ENCODE peak calls at places on chromosomes 13 and 19, in four cellular contexts. One of them, this sample, is unnamed.

GRCh38 chr19:52007436-52007804 is 591 bp downstream of the ZNF615 start:
- DNase-seq in CD8-positive, alpha-beta memory T cell: no peak
- DNase-seq in thoracic aorta: no peak
- DNase-seq in ascending aorta: no peak
- DNase-seq in this sample: peak

GRCh38 chr13:70171151-70171550 is 62.9 kb upstream of the KLHL1 start:
- DNase-seq in thoracic aorta: no peak
- DNase-seq in CD8-positive, alpha-beta memory T cell: no peak
- DNase-seq in ascending aorta: no peak
- DNase-seq in this sample: no peak

GRCh38 chr19:38792250-38793111 is 3.5 kb downstream of the LGALS7B start:
- DNase-seq in thoracic aorta: no peak
- DNase-seq in CD8-positive, alpha-beta memory T cell: no peak
- DNase-seq in ascending aorta: no peak
- DNase-seq in this sample: no peak

GRCh38 chr19:29527500-29528328 is 1.9 kb downstream of the VSTM2B start:
- DNase-seq in ascending aorta: no peak
- DNase-seq in CD8-positive, alpha-beta memory T cell: no peak
- DNase-seq in thoracic aorta: no peak
- DNase-seq in this sample: peak

GRCh38 chr13:68608147-68608546 is 1378.0 kb upstream of the PCDH9 start:
- DNase-seq in ascending aorta: no peak
- DNase-seq in CD8-positive, alpha-beta memory T cell: no peak
- DNase-seq in thoracic aorta: no peak
- DNase-seq in this sample: no peak

GRCh38 chr13:48532146-48532472 is 771 bp downstream of the RCBTB2 start:
- DNase-seq in CD8-positive, alpha-beta memory T cell: no peak
- DNase-seq in ascending aorta: no peak
- DNase-seq in thoracic aorta: no peak
- DNase-seq in this sample: no peak

GRCh38 chr13:31048521-31048920 is 113.2 kb downstream of the HSPH1 start:
- DNase-seq in ascending aorta: no peak
- DNase-seq in CD8-positive, alpha-beta memory T cell: no peak
- DNase-seq in thoracic aorta: no peak
- DNase-seq in this sample: no peak

GRCh38 chr13:32383836-32384618 is 43.9 kb downstream of the N4BP2L1 start:
- DNase-seq in ascending aorta: no peak
- DNase-seq in thoracic aorta: no peak
- DNase-seq in CD8-positive, alpha-beta memory T cell: no peak
- DNase-seq in this sample: no peak

GRCh38 chr19:2164020-2164988 is 571 bp downstream of the DOT1L start:
- DNase-seq in thoracic aorta: no peak
- DNase-seq in CD8-positive, alpha-beta memory T cell: no peak
- DNase-seq in ascending aorta: no peak
- DNase-seq in this sample: no peak

GRCh38 chr13:113952151-113952982 is 21.5 kb downstream of the C13orf46 start:
- DNase-seq in thoracic aorta: no peak
- DNase-seq in CD8-positive, alpha-beta memory T cell: no peak
- DNase-seq in ascending aorta: no peak
- DNase-seq in this sample: no peak

GRCh38 chr19:39038098-39038497 is 5.7 kb upstream of the FBXO27 start:
- DNase-seq in ascending aorta: no peak
- DNase-seq in thoracic aorta: no peak
- DNase-seq in CD8-positive, alpha-beta memory T cell: no peak
- DNase-seq in this sample: peak

GRCh38 chr13:102039264-102039663 is 362.6 kb downstream of the FGF14 start:
- DNase-seq in CD8-positive, alpha-beta memory T cell: no peak
- DNase-seq in ascending aorta: no peak
- DNase-seq in thoracic aorta: no peak
- DNase-seq in this sample: no peak

GRCh38 chr13:46100191-46100877 is 4.5 kb downstream of the CPB2 start:
- DNase-seq in CD8-positive, alpha-beta memory T cell: no peak
- DNase-seq in thoracic aorta: no peak
- DNase-seq in ascending aorta: no peak
- DNase-seq in this sample: no peak

GRCh38 chr13:25846227-25846984 is 205.4 kb downstream of the SHISA2 start:
- DNase-seq in CD8-positive, alpha-beta memory T cell: no peak
- DNase-seq in thoracic aorta: no peak
- DNase-seq in ascending aorta: no peak
- DNase-seq in this sample: no peak

GRCh38 chr19:17370026-17370587 is 7.0 kb downstream of the PLVAP start:
- DNase-seq in ascending aorta: no peak
- DNase-seq in thoracic aorta: no peak
- DNase-seq in CD8-positive, alpha-beta memory T cell: no peak
- DNase-seq in this sample: no peak

GRCh38 chr13:23377603-23378002 is 55.9 kb downstream of the SACS start:
- DNase-seq in CD8-positive, alpha-beta memory T cell: no peak
- DNase-seq in ascending aorta: no peak
- DNase-seq in thoracic aorta: no peak
- DNase-seq in this sample: no peak

GRCh38 chr13:107518292-107518691 is 697.0 kb downstream of the LIG4 start:
- DNase-seq in CD8-positive, alpha-beta memory T cell: no peak
- DNase-seq in thoracic aorta: no peak
- DNase-seq in ascending aorta: no peak
- DNase-seq in this sample: no peak

GRCh38 chr13:97879646-97880297 is 73.7 kb upstream of the IPO5 start:
- DNase-seq in ascending aorta: no peak
- DNase-seq in CD8-positive, alpha-beta memory T cell: no peak
- DNase-seq in thoracic aorta: no peak
- DNase-seq in this sample: peak

GRCh38 chr13:26342898-26343297 is 89.0 kb downstream of the CDK8 start:
- DNase-seq in thoracic aorta: no peak
- DNase-seq in ascending aorta: no peak
- DNase-seq in CD8-positive, alpha-beta memory T cell: no peak
- DNase-seq in this sample: no peak

GRCh38 chr19:35738887-35739229 is 3.4 kb downstream of the IGFLR1 start:
- DNase-seq in CD8-positive, alpha-beta memory T cell: no peak
- DNase-seq in ascending aorta: no peak
- DNase-seq in thoracic aorta: no peak
- DNase-seq in this sample: no peak

GRCh38 chr19:55675661-55676354 is 782 bp downstream of the EPN1 start:
- DNase-seq in ascending aorta: no peak
- DNase-seq in thoracic aorta: no peak
- DNase-seq in CD8-positive, alpha-beta memory T cell: no peak
- DNase-seq in this sample: no peak

GRCh38 chr19:17950310-17951150 is 16.4 kb upstream of the KCNN1 start:
- DNase-seq in ascending aorta: no peak
- DNase-seq in thoracic aorta: no peak
- DNase-seq in CD8-positive, alpha-beta memory T cell: peak
- DNase-seq in this sample: no peak

GRCh38 chr19:45506246-45506990 is 861 bp upstream of the VASP start:
- DNase-seq in ascending aorta: peak
- DNase-seq in CD8-positive, alpha-beta memory T cell: peak
- DNase-seq in thoracic aorta: peak
- DNase-seq in this sample: peak

GRCh38 chr19:19674315-19674714 is 5.7 kb downstream of the ZNF101 start:
- DNase-seq in CD8-positive, alpha-beta memory T cell: no peak
- DNase-seq in thoracic aorta: no peak
- DNase-seq in ascending aorta: no peak
- DNase-seq in this sample: no peak

GRCh38 chr13:33260168-33261098 is 25.1 kb downstream of the STARD13 start:
- DNase-seq in CD8-positive, alpha-beta memory T cell: no peak
- DNase-seq in ascending aorta: no peak
- DNase-seq in thoracic aorta: no peak
- DNase-seq in this sample: no peak

GRCh38 chr13:110070511-110071120 is 236.3 kb downstream of the COL4A1 start:
- DNase-seq in thoracic aorta: no peak
- DNase-seq in ascending aorta: no peak
- DNase-seq in CD8-positive, alpha-beta memory T cell: no peak
- DNase-seq in this sample: no peak

GRCh38 chr13:21242236-21242635 is 65.8 kb downstream of the MRPL57 start:
- DNase-seq in ascending aorta: no peak
- DNase-seq in thoracic aorta: no peak
- DNase-seq in CD8-positive, alpha-beta memory T cell: no peak
- DNase-seq in this sample: no peak

GRCh38 chr13:27523345-27524073 is 73.1 kb upstream of the MTIF3 start:
- DNase-seq in thoracic aorta: no peak
- DNase-seq in ascending aorta: no peak
- DNase-seq in CD8-positive, alpha-beta memory T cell: no peak
- DNase-seq in this sample: no peak

GRCh38 chr13:79637086-79637763 is 156.3 kb downstream of the NDFIP2 start:
- DNase-seq in CD8-positive, alpha-beta memory T cell: no peak
- DNase-seq in ascending aorta: no peak
- DNase-seq in thoracic aorta: no peak
- DNase-seq in this sample: no peak

GRCh38 chr19:15430526-15431120 is 11.8 kb upstream of the AKAP8L start:
- DNase-seq in CD8-positive, alpha-beta memory T cell: no peak
- DNase-seq in ascending aorta: no peak
- DNase-seq in thoracic aorta: no peak
- DNase-seq in this sample: no peak

GRCh38 chr13:63948045-63948444 is 2532.4 kb upstream of the PCDH20 start:
- DNase-seq in thoracic aorta: no peak
- DNase-seq in CD8-positive, alpha-beta memory T cell: no peak
- DNase-seq in ascending aorta: no peak
- DNase-seq in this sample: peak

GRCh38 chr13:47621931-47622330 is 379.1 kb downstream of the SUCLA2 start:
- DNase-seq in thoracic aorta: no peak
- DNase-seq in ascending aorta: no peak
- DNase-seq in CD8-positive, alpha-beta memory T cell: no peak
- DNase-seq in this sample: no peak

GRCh38 chr19:53961523-53962345 is 1.0 kb upstream of the CACNG8 start:
- DNase-seq in CD8-positive, alpha-beta memory T cell: no peak
- DNase-seq in thoracic aorta: no peak
- DNase-seq in ascending aorta: no peak
- DNase-seq in this sample: no peak

GRCh38 chr19:53962887-53963435 is at the start of gene CACNG8:
- DNase-seq in CD8-positive, alpha-beta memory T cell: no peak
- DNase-seq in ascending aorta: no peak
- DNase-seq in thoracic aorta: no peak
- DNase-seq in this sample: no peak

GRCh38 chr19:53966931-53967330 is 4.2 kb downstream of the CACNG8 start:
- DNase-seq in CD8-positive, alpha-beta memory T cell: no peak
- DNase-seq in ascending aorta: no peak
- DNase-seq in thoracic aorta: no peak
- DNase-seq in this sample: no peak

GRCh38 chr19:53960886-53961285 is 1.9 kb upstream of the CACNG8 start:
- DNase-seq in thoracic aorta: no peak
- DNase-seq in CD8-positive, alpha-beta memory T cell: no peak
- DNase-seq in ascending aorta: no peak
- DNase-seq in this sample: no peak

DNA sequence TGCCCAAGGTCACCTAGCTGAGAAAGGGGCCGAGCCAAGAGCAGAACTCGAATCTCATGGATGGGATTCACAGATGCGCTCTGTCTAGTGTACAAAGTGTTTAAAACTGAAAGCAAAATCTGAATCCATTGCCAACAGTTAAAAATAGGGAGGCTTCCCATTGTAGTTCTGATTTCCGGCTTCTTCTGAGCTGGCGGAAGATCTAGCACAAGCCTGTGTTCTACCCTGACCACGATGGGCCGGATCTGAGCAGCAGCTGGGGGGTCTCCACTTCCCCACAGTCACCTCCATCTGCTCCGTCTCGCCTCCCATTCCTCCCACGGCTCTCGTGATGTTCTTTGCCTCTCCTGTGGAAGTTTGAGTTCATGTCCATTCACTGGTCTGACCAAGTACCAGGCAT is 2.4 kb downstream of the CACNG8 start:
- DNase-seq in thoracic aorta: no peak
- DNase-seq in ascending aorta: no peak
- DNase-seq in CD8-positive, alpha-beta memory T cell: no peak
- DNase-seq in this sample: no peak
- H3K27ac ChIP-seq in thoracic aorta: no peak
- H3K27ac ChIP-seq in ascending aorta: no peak
- H3K27ac ChIP-seq in CD8-positive, alpha-beta memory T cell: no peak
- H3K27ac ChIP-seq in this sample: no peak

GRCh38 chr19:30558793-30559192 is 186.6 kb downstream of the ZNF536 start:
- DNase-seq in CD8-positive, alpha-beta memory T cell: no peak
- DNase-seq in thoracic aorta: no peak
- DNase-seq in ascending aorta: no peak
- DNase-seq in this sample: no peak
- H3K27ac ChIP-seq in CD8-positive, alpha-beta memory T cell: no peak
- H3K27ac ChIP-seq in thoracic aorta: no peak
- H3K27ac ChIP-seq in ascending aorta: no peak
- H3K27ac ChIP-seq in this sample: no peak

DNA sequence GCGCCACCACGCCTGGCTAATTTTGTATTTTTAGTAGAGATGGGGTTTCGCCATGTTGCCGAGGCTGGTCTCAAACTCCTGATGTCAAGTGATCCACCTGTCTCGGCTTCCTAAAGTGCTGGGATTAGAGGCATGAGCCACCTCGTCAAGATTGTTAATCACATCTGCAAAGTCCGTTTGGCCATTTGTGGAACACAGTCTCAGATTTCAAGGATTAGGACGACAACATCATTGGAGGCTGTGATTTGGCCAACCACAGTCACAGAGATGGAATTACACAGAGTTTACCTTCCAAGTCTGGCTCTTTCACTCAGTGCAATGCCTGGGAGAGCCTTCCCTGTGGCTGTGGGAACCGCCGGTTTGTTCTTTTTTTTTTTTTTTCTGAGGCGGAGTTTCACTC is 17.8 kb downstream of the SULT2B1 start:
- DNase-seq in thoracic aorta: no peak
- DNase-seq in CD8-positive, alpha-beta memory T cell: no peak
- DNase-seq in ascending aorta: no peak
- DNase-seq in this sample: no peak
- H3K27ac ChIP-seq in thoracic aorta: no peak
- H3K27ac ChIP-seq in CD8-positive, alpha-beta memory T cell: no peak
- H3K27ac ChIP-seq in ascending aorta: no peak
- H3K27ac ChIP-seq in this sample: peak

DNA sequence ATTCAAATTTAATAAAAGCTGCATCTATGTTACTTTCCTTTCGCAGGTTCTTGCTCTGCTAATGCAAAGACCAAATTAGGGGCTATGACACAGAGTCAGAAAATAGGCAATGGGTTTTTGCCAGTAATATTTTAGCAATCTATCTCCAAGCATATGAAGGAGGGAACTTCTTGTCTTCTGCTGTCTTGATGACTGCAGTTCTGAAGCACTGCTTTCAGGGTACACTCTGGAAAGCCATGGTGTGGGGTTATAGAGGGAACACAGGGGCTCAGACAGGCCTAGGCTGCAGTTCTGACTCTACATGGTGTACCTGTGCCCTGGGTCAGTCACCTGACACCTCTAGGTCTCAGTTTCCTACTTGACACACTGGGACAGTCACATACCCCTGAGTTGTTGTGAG is 263.4 kb downstream of the DNAJC15 start:
- DNase-seq in ascending aorta: no peak
- DNase-seq in CD8-positive, alpha-beta memory T cell: no peak
- DNase-seq in thoracic aorta: no peak
- DNase-seq in this sample: no peak
- H3K27ac ChIP-seq in ascending aorta: no peak
- H3K27ac ChIP-seq in CD8-positive, alpha-beta memory T cell: no peak
- H3K27ac ChIP-seq in thoracic aorta: no peak
- H3K27ac ChIP-seq in this sample: no peak

This sample was measured in A549.